ENCODE peak calls at places on chromosomes 5 and 9, in four cellular contexts. C is cardiac muscle cell, S is SK-N-SH, U is fibroblast of the aortic adventitia. T is an unnamed sample.

GRCh38 chr5:113081881-113082546 is 105.4 kb downstream of the DCP2 start:
- DNase-seq in S (no peak), U (peak; percentile 94), C (peak; percentile 69), T (no peak)

GRCh38 chr5:158770506-158770905 is 329.2 kb downstream of the EBF1 start:
- DNase-seq in S (no peak), C (peak; percentile 62), U (peak; percentile 56), T (no peak)

GRCh38 chr5:132814441-132815294 is 1.6 kb downstream of the SOWAHA start:
- DNase-seq in S (no peak), U (no peak), C (no peak), T (no peak)

GRCh38 chr9:13942695-13943094 is 371.2 kb downstream of the NFIB start:
- DNase-seq in S (no peak), U (peak; percentile 97), C (peak; percentile 93), T (no peak)

GRCh38 chr9:131982683-131983239 is 96.9 kb downstream of the MED27 start:
- DNase-seq in U (no peak), C (no peak), S (no peak), T (no peak)

GRCh38 chr5:157516016-157516415 is 56.0 kb downstream of the NIPAL4 start:
- DNase-seq in C (peak; percentile 77), S (no peak), U (peak; percentile 72), T (no peak)

GRCh38 chr5:141850183-141850768 is 27.9 kb downstream of the PCDH1 start:
- DNase-seq in U (peak; percentile 21), S (peak; percentile 83), C (peak; percentile 60), T (no peak)

GRCh38 chr5:93598997-93599371 is 16.0 kb downstream of the NR2F1 start:
- DNase-seq in C (no peak), S (peak; percentile 23), U (no peak), T (no peak)

GRCh38 chr9:5554254-5554653 is 43.9 kb downstream of the PDCD1LG2 start:
- DNase-seq in C (no peak), U (no peak), S (no peak), T (no peak)

GRCh38 chr5:123636006-123636405 is 124.0 kb downstream of the CSNK1G3 start:
- DNase-seq in U (no peak), C (no peak), S (no peak), T (no peak)

GRCh38 chr9:85746309-85746708 is 4.6 kb upstream of the AGTPBP1 start:
- DNase-seq in U (no peak), C (no peak), S (no peak), T (no peak)

GRCh38 chr5:112921031-112921832 is 795 bp downstream of the REEP5 start:
- DNase-seq in U (peak; percentile 54), C (peak; percentile 78), S (peak; percentile 90), T (no peak)

GRCh38 chr9:68981825-68982224 is 32.1 kb downstream of the PRKACG start:
- DNase-seq in S (no peak), U (no peak), C (peak; percentile 13), T (peak; percentile 25)

GRCh38 chr5:135478938-135479337 is 26.8 kb upstream of the TIFAB start:
- DNase-seq in U (no peak), S (no peak), C (no peak), T (no peak)

GRCh38 chr5:123033157-123033671 is 3.3 kb downstream of the PPIC start:
- DNase-seq in U (no peak), C (no peak), S (no peak), T (no peak)

GRCh38 chr5:61603211-61603908 is 271.3 kb downstream of the ZSWIM6 start:
- DNase-seq in C (no peak), U (peak; percentile 9), S (peak; percentile 59), T (peak; percentile 91)

GRCh38 chr9:22147818-22148573 is 138.9 kb upstream of the CDKN2B start:
- DNase-seq in U (peak; percentile 93), S (no peak), C (peak; percentile 91), T (no peak)

GRCh38 chr5:72065751-72066255 is 41.5 kb upstream of the MAP1B start:
- DNase-seq in C (peak; percentile 47), S (peak; percentile 72), U (peak; percentile 39), T (no peak)

GRCh38 chr5:56270568-56271392 is 37.6 kb upstream of the ANKRD55 start:
- DNase-seq in U (peak; percentile 85), C (peak; percentile 93), S (peak; percentile 72), T (peak; percentile 54)

GRCh38 chr5:32021771-32022170 is 152.3 kb downstream of the GOLPH3 start:
- DNase-seq in S (peak; percentile 55), C (no peak), U (no peak), T (no peak)

GRCh38 chr5:170275376-170275994 is 22.1 kb downstream of the LCP2 start:
- DNase-seq in C (no peak), S (no peak), U (no peak), T (no peak)

GRCh38 chr5:60843693-60844428 is at the start of gene ELOVL7:
- DNase-seq in U (no peak), S (peak; percentile 87), C (peak; percentile 40), T (no peak)

GRCh38 chr5:168939887-168940534 is 360.8 kb upstream of the PANK3 start:
- DNase-seq in U (no peak), C (no peak), S (peak; percentile 30), T (no peak)

GRCh38 chr5:68086857-68087256 is 128.7 kb upstream of the PIK3R1 start:
- DNase-seq in U (peak; percentile 91), C (peak; percentile 89), S (no peak), T (no peak)

GRCh38 chr9:115254217-115254616 is 136.3 kb upstream of the TNC start:
- DNase-seq in C (no peak), S (no peak), U (no peak), T (no peak)

GRCh38 chr5:128271859-128272446 is 188.4 kb downstream of the SLC12A2 start:
- DNase-seq in S (no peak), C (peak; percentile 83), U (peak; percentile 75), T (no peak)

GRCh38 chr9:136197930-136198604 is 6.9 kb downstream of the LHX3 start:
- DNase-seq in S (no peak), C (no peak), U (no peak), T (no peak)

GRCh38 chr5:150613991-150614650 is 26.3 kb upstream of the SYNPO start:
- DNase-seq in U (no peak), S (no peak), C (no peak), T (no peak)

GRCh38 chr5:135553688-135554462 is 18.1 kb upstream of the NEUROG1 start:
- DNase-seq in C (peak; percentile 32), S (no peak), U (peak; percentile 17), T (no peak)

GRCh38 chr5:177608243-177609075 is 8.5 kb downstream of the B4GALT7 start:
- DNase-seq in C (no peak), S (no peak), U (no peak), T (no peak)

GRCh38 chr5:111813520-111813919 is 56.5 kb upstream of the NREP start:
- DNase-seq in C (no peak), S (no peak), U (no peak), T (no peak)

GRCh38 chr5:3180610-3181009 is 415.0 kb upstream of the IRX1 start:
- DNase-seq in S (no peak), U (no peak), C (no peak), T (no peak)

GRCh38 chr5:94375801-94376200 is 242.6 kb downstream of the KIAA0825 start:
- DNase-seq in C (peak; percentile 8), U (peak; percentile 2), S (no peak), T (no peak)

GRCh38 chr9:99813739-99814138 is 7.9 kb upstream of the NR4A3 start:
- DNase-seq in S (no peak), C (no peak), U (no peak), T (no peak)

GRCh38 chr5:42026446-42026845 is 101.4 kb downstream of the FBXO4 start:
- DNase-seq in C (no peak), U (no peak), S (no peak), T (no peak)

GRCh38 chr9:114592356-114592755 is 4.8 kb downstream of the ATP6V1G1 start:
- DNase-seq in U (peak; percentile 33), C (no peak), S (no peak), T (no peak)

GRCh38 chr9:136832581-136832980 is 9.7 kb upstream of the AJM1 start:
- DNase-seq in S (no peak), U (no peak), C (no peak), T (no peak)

GRCh38 chr5:959581-960531 is 48.7 kb upstream of the NKD2 start:
- DNase-seq in U (no peak), C (no peak), S (peak; percentile 29), T (no peak)
- H3K4me3 ChIP-seq in U (no peak overlapping the region), C (no peak overlapping the region), S (no peak overlapping the region), T (no peak overlapping the region)

DNA sequence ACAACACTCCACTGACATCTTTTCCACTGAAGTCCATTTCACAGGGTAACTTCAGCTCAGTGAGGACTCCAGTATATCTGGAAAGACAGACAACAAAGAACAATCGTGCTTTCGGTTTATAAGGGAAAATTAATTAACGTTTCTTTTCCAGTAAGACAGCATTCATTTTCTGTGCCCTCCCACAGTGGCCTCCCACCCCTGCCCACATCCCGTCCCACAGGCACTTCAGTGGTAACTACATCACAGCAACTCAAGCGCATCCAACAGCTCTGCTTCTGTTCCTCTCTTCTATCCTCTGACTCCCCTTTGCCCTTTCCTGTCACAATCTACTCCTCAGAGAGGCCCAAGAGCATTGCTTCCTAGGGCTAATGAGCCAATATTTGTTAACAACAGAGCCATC is 40.3 kb downstream of the GLDC start:
- DNase-seq in U (no peak), C (no peak), S (no peak), T (no peak)
- H3K4me3 ChIP-seq in U (no peak overlapping the region), C (no peak overlapping the region), S (no peak overlapping the region), T (no peak overlapping the region)

DNA sequence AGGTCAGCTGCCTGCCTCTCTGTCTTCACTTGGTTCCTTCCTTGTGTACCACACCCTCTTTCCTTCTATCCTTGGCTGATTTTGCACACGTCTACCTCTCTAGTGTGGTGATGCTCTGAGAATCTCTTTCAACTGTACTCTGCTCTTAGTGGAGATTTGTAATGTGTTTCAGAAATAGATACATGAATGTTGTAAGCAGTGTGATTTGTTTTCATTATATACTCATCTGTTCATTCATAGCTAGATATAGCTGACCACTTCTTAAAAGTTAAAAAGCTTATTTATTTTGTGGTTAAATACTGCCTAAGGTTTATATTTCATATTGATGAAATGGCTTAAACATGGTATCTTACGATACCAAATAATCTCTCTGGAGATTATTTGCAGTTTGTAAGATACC is 3.6 kb upstream of the ACTBL2 start:
- DNase-seq in S (no peak), C (no peak), U (no peak), T (no peak)
- H3K4me3 ChIP-seq in S (no peak overlapping the region), C (no peak overlapping the region), U (no peak overlapping the region), T (no peak overlapping the region)

GRCh38 chr5:96817496-96817895 is 9.8 kb upstream of the ERAP1 start:
- DNase-seq in S (no peak), U (peak; percentile 70), C (no peak), T (no peak)

GRCh38 chr5:96812851-96813250 is 5.1 kb upstream of the ERAP1 start:
- DNase-seq in S (no peak), C (no peak), U (no peak), T (no peak)

GRCh38 chr5:96819806-96820205 is 12.1 kb upstream of the ERAP1 start:
- DNase-seq in U (no peak), S (no peak), C (no peak), T (no peak)

GRCh38 chr5:96816991-96817390 is 9.2 kb upstream of the ERAP1 start:
- DNase-seq in U (no peak), C (no peak), S (no peak), T (no peak)

DNA sequence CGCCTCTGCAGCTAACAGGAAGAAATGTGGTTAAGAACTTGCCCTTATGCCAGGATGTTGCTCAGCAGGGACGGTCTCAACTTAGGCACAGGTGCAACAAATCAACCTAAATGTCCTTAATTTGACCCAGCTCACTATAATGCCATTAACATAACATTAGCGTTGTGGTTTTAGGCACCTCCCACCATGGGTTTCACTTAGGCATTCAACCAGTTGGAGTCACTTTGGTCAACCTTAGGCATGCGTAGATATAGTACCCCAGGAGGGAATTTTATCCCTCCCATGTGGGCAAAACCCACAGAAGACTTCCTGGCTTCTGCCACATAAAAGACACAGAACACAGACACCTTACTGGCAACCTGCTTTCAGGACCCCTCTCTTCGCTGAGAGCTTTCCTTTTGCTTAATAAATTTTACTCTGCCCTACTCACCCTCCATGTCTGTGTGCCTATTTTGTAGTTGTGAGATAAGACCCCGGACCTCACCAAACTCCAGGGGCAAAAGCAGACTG is 8.7 kb upstream of the ERAP1 start:
- DNase-seq in C (no peak), S (no peak), U (no peak), T (no peak)
- H3K4me3 ChIP-seq in C (no peak overlapping the region), S (no peak overlapping the region), U (no peak overlapping the region), T (no peak overlapping the region)